ENCODE peak calls at places on chromosomes 11 and 22, in five cellular contexts. M, A, V, D and H are unnamed samples.

GRCh38 chr22:41995211-41995610 is 3.4 kb upstream of the WBP2NL start:
- DNase-seq in M (no peak), A (no peak), V (no peak), D (no peak), H (no peak)

GRCh38 chr11:46338988-46339666 is 8.1 kb upstream of the DGKZ start:
- DNase-seq in M (no peak), A (no peak), V (no peak), D (no peak), H (no peak)

GRCh38 chr11:112343368-112344039 is 82.8 kb upstream of the PLET1 start:
- DNase-seq in M (no peak), A (no peak), V (no peak), D (no peak), H (no peak)

GRCh38 chr11:132072044-132072879 is 701.8 kb downstream of the NTM start:
- DNase-seq in M (no peak), A (no peak), V (no peak), D (no peak), H (no peak)

GRCh38 chr22:41469218-41469851 is 418 bp downstream of the ACO2 start:
- DNase-seq in M (peak), A (peak), V (no peak), D (no peak), H (peak)

GRCh38 chr11:47489395-47489755 is 40.4 kb upstream of the RAPSN start:
- DNase-seq in M (no peak), A (no peak), V (no peak), D (no peak), H (no peak)

GRCh38 chr11:46504817-46505613 is 88.8 kb downstream of the AMBRA1 start:
- DNase-seq in M (no peak), A (no peak), V (no peak), D (no peak), H (no peak)

GRCh38 chr22:43945632-43946390 is 9.4 kb upstream of the SAMM50 start:
- DNase-seq in M (peak), A (peak), V (peak), D (peak), H (no peak)

GRCh38 chr11:17581036-17581731 is 34.1 kb downstream of the OTOG start:
- DNase-seq in M (no peak), A (peak), V (no peak), D (no peak), H (no peak)

GRCh38 chr11:71311176-71311925 is 59.0 kb upstream of the SHANK2 start:
- DNase-seq in M (no peak), A (peak), V (no peak), D (no peak), H (peak)

GRCh38 chr22:22403306-22403705 is 105.2 kb downstream of the ZNF280B start:
- DNase-seq in M (no peak), A (no peak), V (no peak), D (no peak), H (no peak)

GRCh38 chr22:17851754-17852153 is 77.5 kb upstream of the BID start:
- DNase-seq in M (no peak), A (no peak), V (no peak), D (no peak), H (no peak)

GRCh38 chr11:71064183-71064582 is 188.2 kb downstream of the SHANK2 start:
- DNase-seq in M (no peak), A (no peak), V (no peak), D (no peak), H (no peak)

DNA sequence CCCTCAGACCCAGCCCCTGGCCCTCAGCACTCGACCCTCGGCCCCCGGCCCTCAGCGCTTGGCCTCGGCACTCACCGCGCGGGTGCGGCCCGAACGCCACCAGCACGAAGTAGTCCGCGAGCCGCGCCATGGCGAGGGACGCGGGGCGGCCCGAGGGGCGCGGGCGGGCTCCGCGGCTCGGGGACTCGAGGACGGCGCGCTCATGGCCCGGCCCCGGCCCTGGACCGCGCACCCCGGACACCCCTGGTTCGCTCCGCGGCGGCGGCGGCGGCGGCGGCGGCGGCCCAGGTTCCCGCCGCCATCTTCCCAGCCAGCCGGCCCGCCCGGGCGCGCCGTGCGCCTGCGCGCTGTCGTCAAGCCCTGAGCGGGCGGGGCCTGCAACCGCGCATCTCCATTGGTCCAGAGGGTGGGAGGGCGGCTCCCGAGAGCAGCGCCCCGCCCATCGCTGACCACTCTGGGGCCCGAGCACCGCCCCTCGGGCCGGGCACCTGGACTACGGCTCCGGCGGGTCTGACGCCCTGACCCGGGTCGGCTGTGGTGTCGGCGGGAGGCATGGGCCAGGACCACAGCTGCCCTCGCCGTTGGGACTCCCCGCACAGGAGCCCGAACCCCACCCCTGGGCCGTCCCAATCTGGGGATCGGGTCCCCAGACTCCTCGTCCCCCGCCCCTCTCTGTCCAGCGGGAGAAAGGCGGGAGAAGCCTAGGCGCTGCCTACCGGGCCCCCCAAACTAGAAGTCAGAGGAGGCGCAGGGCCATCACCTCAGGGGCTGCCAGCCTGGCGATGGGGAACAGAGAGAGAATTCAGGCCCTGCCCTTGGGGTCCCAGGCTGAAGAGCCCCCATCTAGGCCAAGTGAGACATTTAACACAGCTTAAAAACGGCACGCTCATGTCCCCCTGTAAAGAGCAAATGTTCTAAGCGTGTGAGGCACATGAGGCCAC is at the start of gene SBF1:
- DNase-seq in M (peak), A (peak), V (peak), D (peak), H (peak)
- TF ChIP-seq EP300 in M (no peak), A (no peak), V (peak), D (no peak), H (no peak)

GRCh38 chr11:69156673-69157155 is 979 bp downstream of the SMIM38 start:
- DNase-seq in M (no peak), A (no peak), V (no peak), D (no peak), H (no peak)
- H3K4me3 ChIP-seq in M (no peak), A (peak), V (no peak), D (no peak), H (peak)

DNA sequence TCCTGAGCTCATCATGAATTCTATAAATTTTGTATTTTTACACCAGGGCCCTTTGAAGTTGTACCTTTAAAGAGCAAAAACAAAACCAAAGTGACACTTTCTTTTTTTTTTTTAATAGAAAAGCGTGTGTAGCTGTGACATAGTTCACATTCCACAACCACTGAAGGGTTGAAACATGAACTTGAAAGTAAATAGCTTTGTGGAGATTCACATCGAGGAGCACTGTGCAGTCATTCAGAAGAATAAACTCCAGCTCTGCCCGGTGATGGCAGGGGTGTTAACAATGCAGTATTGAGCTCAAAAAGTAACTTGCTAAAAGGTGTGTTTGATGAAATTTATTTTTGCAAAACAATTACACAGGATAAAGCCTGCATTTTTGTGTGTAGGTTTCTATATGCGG is 1166.2 kb downstream of the TBC1D22A start:
- DNase-seq in M (no peak), A (no peak), V (no peak), D (no peak), H (no peak)
- TF ChIP-seq EP300 in M (no peak), A (no peak), V (no peak), D (no peak), H (no peak)

GRCh38 chr22:28761449-28761755 is 11.1 kb upstream of the CCDC117 start:
- DNase-seq in M (no peak), A (no peak), V (no peak), D (no peak), H (no peak)
- H3K4me3 ChIP-seq in M (no peak), A (no peak), V (no peak), D (no peak), H (no peak)

DNA sequence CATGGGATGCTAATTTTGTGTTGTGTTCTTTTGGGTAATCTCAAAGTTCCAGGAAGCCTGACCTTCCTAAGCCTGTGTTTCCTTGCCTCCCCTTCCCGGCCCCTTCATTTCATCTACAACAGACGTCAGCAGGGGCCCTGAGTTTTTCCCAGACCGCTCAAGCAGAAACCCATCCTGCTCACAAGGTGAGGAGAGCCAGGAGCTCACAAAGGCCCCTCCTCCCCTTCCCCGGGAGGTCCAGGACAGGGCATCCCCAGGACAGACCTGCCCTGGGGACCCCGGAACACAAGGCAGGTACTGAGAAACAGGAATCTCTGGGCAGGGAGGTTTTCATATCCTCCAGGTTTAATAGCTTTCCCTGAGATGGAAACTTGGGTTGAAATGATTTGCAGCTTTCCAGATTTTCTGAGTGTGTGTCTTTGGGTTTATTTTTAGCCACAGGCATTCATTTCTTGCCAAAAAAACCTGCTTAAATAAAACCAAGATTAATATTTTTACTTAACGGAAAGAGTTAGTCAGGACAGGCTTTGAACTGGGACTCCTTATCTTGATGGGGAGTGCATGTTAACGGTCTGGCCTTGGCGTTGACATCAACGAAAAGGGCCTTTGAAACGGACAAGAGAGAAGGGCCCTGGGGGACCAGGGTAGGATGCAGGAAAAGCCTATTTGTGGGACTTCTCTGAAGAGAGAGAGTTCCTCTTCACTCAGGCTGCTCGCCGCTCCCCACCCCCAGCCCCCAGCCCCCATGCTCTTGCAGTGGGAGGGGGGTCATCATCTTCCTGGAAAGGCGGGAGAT is 38.5 kb downstream of the TIMP3 start:
- DNase-seq in M (no peak), A (no peak), V (no peak), D (no peak), H (no peak)
- TF ChIP-seq EP300 in M (no peak), A (no peak), V (no peak), D (no peak), H (no peak)

GRCh38 chr11:64229090-64229958 is 1.0 kb upstream of the DNAJC4 start:
- DNase-seq in M (peak), A (no peak), V (no peak), D (no peak), H (no peak)
- H3K4me3 ChIP-seq in M (peak), A (peak), V (peak), D (peak), H (peak)

DNA sequence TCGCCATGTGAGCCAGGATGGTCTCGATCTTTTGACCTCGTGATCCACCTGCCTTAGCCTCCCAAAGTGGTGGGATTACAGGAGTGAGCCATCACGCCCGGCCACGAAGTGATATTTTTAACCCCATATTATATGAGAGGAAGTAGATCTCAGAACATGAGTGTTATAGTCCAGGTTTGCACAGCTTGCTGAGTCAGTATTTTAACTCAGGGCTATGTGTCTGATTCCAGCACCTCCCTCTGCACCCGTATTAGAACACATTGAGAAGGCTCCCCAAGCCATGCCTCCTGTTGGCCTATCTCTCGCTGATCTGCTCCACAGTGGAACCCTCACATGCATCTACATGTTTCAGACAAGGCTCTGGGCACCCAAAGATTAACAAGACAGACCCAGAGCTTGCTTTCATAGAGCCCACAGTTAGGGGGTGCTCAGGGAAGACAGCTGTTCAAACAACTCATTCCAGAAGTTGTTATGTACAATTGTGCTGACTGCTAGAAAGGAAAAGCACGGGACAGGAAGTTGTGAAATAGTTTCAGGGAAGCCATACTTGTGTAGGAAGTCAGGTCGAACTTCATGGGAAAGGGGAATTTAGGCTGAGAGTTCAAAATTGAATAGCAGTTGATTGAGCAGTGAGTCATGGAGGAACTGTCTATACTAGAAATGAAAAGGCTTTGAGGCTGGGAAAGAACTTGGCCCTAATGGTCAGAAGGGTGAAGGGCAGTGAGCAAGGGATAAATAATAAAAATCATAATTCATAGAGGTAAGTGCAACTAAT is 49.3 kb upstream of the CLPB start:
- DNase-seq in M (no peak), A (no peak), V (peak), D (no peak), H (no peak)
- TF ChIP-seq EP300 in M (no peak), A (no peak), V (peak), D (no peak), H (no peak)

DNA sequence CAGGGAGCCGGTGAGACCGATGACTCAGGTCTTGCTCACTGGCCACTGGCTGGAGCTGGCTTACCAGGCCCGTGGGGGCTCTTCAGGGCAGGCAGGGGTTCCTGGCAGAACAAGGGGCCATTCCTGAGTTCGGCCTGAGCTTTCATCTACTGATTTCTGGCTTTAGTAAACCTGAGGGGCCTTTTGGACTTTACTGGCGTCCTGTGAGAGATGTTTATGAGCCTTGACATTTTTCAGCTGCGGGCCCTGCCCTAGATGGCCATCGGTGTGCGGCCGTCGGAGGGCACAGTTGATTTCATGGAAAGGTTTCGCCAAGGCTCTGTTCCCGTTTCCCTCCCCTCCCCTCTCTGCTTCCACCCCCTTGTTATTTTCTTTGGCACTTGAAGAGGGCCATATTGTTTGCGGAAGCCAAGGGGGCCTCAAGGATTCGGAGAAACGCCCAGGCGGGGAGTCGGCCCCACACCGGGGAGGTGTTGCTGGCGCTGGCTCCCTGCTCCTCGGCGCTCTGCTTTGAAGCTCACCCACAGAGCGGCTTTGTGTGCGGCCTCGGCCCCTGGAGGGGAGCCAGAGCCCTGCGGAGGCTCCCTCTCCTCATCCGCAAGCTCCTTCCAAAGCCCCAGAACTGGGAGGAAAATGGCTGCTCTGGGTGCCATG is 17.7 kb downstream of the ELF5 start:
- DNase-seq in M (no peak), A (peak), V (no peak), D (no peak), H (no peak)
- H3K4me3 ChIP-seq in M (no peak), A (no peak), V (no peak), D (no peak), H (no peak)